ENCODE peak calls at places on chromosomes 12 and 14, in five cellular contexts. One of them, this sample, is unnamed.

GRCh38 chr14:96635850-96636249 is 133.7 kb downstream of the PAPOLA start:
- DNase-seq in activated T-cell treated with anti-CD3 and anti-CD28 coated beads for 48 hours: no peak
- DNase-seq in endothelial cell: no peak
- DNase-seq in AG10803: no peak
- DNase-seq in NCI-H1417: no peak
- DNase-seq in this sample: no peak

GRCh38 chr14:92500491-92500941 is 13.1 kb upstream of the RIN3 start:
- DNase-seq in NCI-H1417: no peak
- DNase-seq in endothelial cell: no peak
- DNase-seq in AG10803: no peak
- DNase-seq in activated T-cell treated with anti-CD3 and anti-CD28 coated beads for 48 hours: no peak
- DNase-seq in this sample: no peak

GRCh38 chr14:22905627-22906026 is 13.3 kb downstream of the RBM23 start:
- DNase-seq in AG10803: no peak
- DNase-seq in activated T-cell treated with anti-CD3 and anti-CD28 coated beads for 48 hours: no peak
- DNase-seq in endothelial cell: no peak
- DNase-seq in NCI-H1417: no peak
- DNase-seq in this sample: no peak

GRCh38 chr14:53273671-53274072 is 120.5 kb upstream of the DDHD1 start:
- DNase-seq in NCI-H1417: no peak
- DNase-seq in endothelial cell: no peak
- DNase-seq in AG10803: peak
- DNase-seq in activated T-cell treated with anti-CD3 and anti-CD28 coated beads for 48 hours: no peak
- DNase-seq in this sample: no peak

GRCh38 chr12:118034429-118035193 is 18.1 kb downstream of the RFC5 start:
- DNase-seq in endothelial cell: peak
- DNase-seq in NCI-H1417: peak
- DNase-seq in activated T-cell treated with anti-CD3 and anti-CD28 coated beads for 48 hours: no peak
- DNase-seq in AG10803: peak
- DNase-seq in this sample: no peak

GRCh38 chr12:76874491-76875190 is 4.2 kb downstream of the CSRP2 start:
- DNase-seq in endothelial cell: no peak
- DNase-seq in activated T-cell treated with anti-CD3 and anti-CD28 coated beads for 48 hours: no peak
- DNase-seq in NCI-H1417: no peak
- DNase-seq in AG10803: no peak
- DNase-seq in this sample: no peak

GRCh38 chr14:69614592-69614991 is 3.2 kb downstream of the SUSD6 start:
- DNase-seq in NCI-H1417: no peak
- DNase-seq in AG10803: no peak
- DNase-seq in activated T-cell treated with anti-CD3 and anti-CD28 coated beads for 48 hours: no peak
- DNase-seq in endothelial cell: no peak
- DNase-seq in this sample: no peak

GRCh38 chr12:21769311-21769710 is 5.2 kb downstream of the KCNJ8 start:
- DNase-seq in activated T-cell treated with anti-CD3 and anti-CD28 coated beads for 48 hours: no peak
- DNase-seq in AG10803: peak
- DNase-seq in endothelial cell: no peak
- DNase-seq in NCI-H1417: no peak
- DNase-seq in this sample: no peak

GRCh38 chr12:43336962-43337555 is 214.9 kb downstream of the ADAMTS20 start:
- DNase-seq in AG10803: peak
- DNase-seq in NCI-H1417: peak
- DNase-seq in endothelial cell: no peak
- DNase-seq in activated T-cell treated with anti-CD3 and anti-CD28 coated beads for 48 hours: no peak
- DNase-seq in this sample: no peak

GRCh38 chr14:75223664-75224154 is 47.3 kb upstream of the TMED10 start:
- DNase-seq in AG10803: peak
- DNase-seq in NCI-H1417: no peak
- DNase-seq in activated T-cell treated with anti-CD3 and anti-CD28 coated beads for 48 hours: no peak
- DNase-seq in endothelial cell: peak
- DNase-seq in this sample: no peak

GRCh38 chr14:99971087-99971928 is 93.9 kb upstream of the EVL start:
- DNase-seq in endothelial cell: peak
- DNase-seq in AG10803: peak
- DNase-seq in NCI-H1417: peak
- DNase-seq in activated T-cell treated with anti-CD3 and anti-CD28 coated beads for 48 hours: peak
- DNase-seq in this sample: peak

GRCh38 chr12:52903285-52903854 is 1.5 kb downstream of the KRT8 start:
- DNase-seq in AG10803: peak
- DNase-seq in endothelial cell: peak
- DNase-seq in activated T-cell treated with anti-CD3 and anti-CD28 coated beads for 48 hours: peak
- DNase-seq in NCI-H1417: peak
- DNase-seq in this sample: peak

GRCh38 chr14:24300326-24300980 is 803 bp downstream of the NOP9 start:
- DNase-seq in NCI-H1417: no peak
- DNase-seq in endothelial cell: no peak
- DNase-seq in activated T-cell treated with anti-CD3 and anti-CD28 coated beads for 48 hours: no peak
- DNase-seq in AG10803: no peak
- DNase-seq in this sample: no peak

GRCh38 chr12:53499261-53500118 is at the start of gene MAP3K12:
- DNase-seq in NCI-H1417: peak
- DNase-seq in AG10803: peak
- DNase-seq in endothelial cell: peak
- DNase-seq in activated T-cell treated with anti-CD3 and anti-CD28 coated beads for 48 hours: peak
- DNase-seq in this sample: peak

GRCh38 chr12:51972849-51973273 is 21.4 kb downstream of the ACVR1B start:
- DNase-seq in AG10803: peak
- DNase-seq in endothelial cell: no peak
- DNase-seq in activated T-cell treated with anti-CD3 and anti-CD28 coated beads for 48 hours: peak
- DNase-seq in NCI-H1417: no peak
- DNase-seq in this sample: no peak

GRCh38 chr14:26023967-26024366 is 573.9 kb downstream of the NOVA1 start:
- DNase-seq in endothelial cell: no peak
- DNase-seq in NCI-H1417: no peak
- DNase-seq in AG10803: no peak
- DNase-seq in activated T-cell treated with anti-CD3 and anti-CD28 coated beads for 48 hours: no peak
- DNase-seq in this sample: no peak

GRCh38 chr12:88922816-88923215 is 342.5 kb upstream of the KITLG start:
- DNase-seq in AG10803: peak
- DNase-seq in NCI-H1417: no peak
- DNase-seq in endothelial cell: no peak
- DNase-seq in activated T-cell treated with anti-CD3 and anti-CD28 coated beads for 48 hours: no peak
- DNase-seq in this sample: no peak

GRCh38 chr12:12445882-12446181 is 89.0 kb downstream of the BORCS5 start:
- DNase-seq in NCI-H1417: no peak
- DNase-seq in activated T-cell treated with anti-CD3 and anti-CD28 coated beads for 48 hours: no peak
- DNase-seq in endothelial cell: no peak
- DNase-seq in AG10803: no peak
- DNase-seq in this sample: no peak

GRCh38 chr14:60349663-60350365 is 100.8 kb downstream of the PPM1A start:
- DNase-seq in activated T-cell treated with anti-CD3 and anti-CD28 coated beads for 48 hours: no peak
- DNase-seq in AG10803: peak
- DNase-seq in endothelial cell: peak
- DNase-seq in NCI-H1417: peak
- DNase-seq in this sample: peak

GRCh38 chr12:114438635-114439256 is 32.8 kb upstream of the TBX5 start:
- DNase-seq in NCI-H1417: no peak
- DNase-seq in AG10803: no peak
- DNase-seq in activated T-cell treated with anti-CD3 and anti-CD28 coated beads for 48 hours: no peak
- DNase-seq in endothelial cell: no peak
- DNase-seq in this sample: no peak

This sample was measured in NCI-H187.